ENCODE peak calls at places on chromosomes 1 and 21, in eight cellular contexts. P is progenitor cell of endocrine pancreas, E is RWPE1, O is choroid plexus epithelial cell, V is upper lobe of right lung, R is cardiac fibroblast, C is fibroblast of mammary gland, L is neural progenitor cell. T is an unnamed sample.

GRCh38 chr1:170674239-170674638 is 10.3 kb downstream of the PRRX1 start:
- DNase-seq in P (no peak), E (no peak), O (no peak), V (no peak), R (peak; percentile 71), C (peak; percentile 94), L (no peak), T (no peak)

GRCh38 chr1:226643167-226643566 is 94.6 kb downstream of the STUM start:
- DNase-seq in P (no peak), E (peak; percentile 99), O (peak; percentile 76), V (peak; percentile 77), R (peak; percentile 46), C (peak; percentile 84), L (no peak), T (peak; percentile 95)

GRCh38 chr1:21496886-21497285 is 12.3 kb upstream of the ALPL start:
- DNase-seq in P (no peak), E (no peak), O (no peak), V (no peak), R (no peak), C (no peak), L (no peak), T (no peak)

GRCh38 chr1:236492378-236492777 is 31.4 kb upstream of the LGALS8 start:
- DNase-seq in P (no peak), E (no peak), O (no peak), V (no peak), R (no peak), C (no peak), L (no peak), T (no peak)

GRCh38 chr1:164771568-164772350 is 212.8 kb downstream of the PBX1 start:
- DNase-seq in P (no peak), E (peak; percentile 74), O (peak; percentile 83), V (no peak), R (peak; percentile 77), C (peak; percentile 81), L (no peak), T (peak; percentile 56)

GRCh38 chr1:119266386-119266785 is 102.2 kb upstream of the HAO2 start:
- DNase-seq in P (no peak), E (no peak), O (no peak), V (no peak), R (no peak), C (no peak), L (no peak), T (no peak)

GRCh38 chr1:94036721-94037120 is 84.2 kb downstream of the ABCA4 start:
- DNase-seq in P (no peak), E (no peak), O (peak; percentile 95), V (no peak), R (peak; percentile 93), C (peak; percentile 70), L (no peak), T (peak; percentile 65)

GRCh38 chr1:94980049-94980908 is 53.4 kb upstream of the CNN3 start:
- DNase-seq in P (no peak), E (no peak), O (peak; percentile 73), V (no peak), R (peak; percentile 31), C (peak; percentile 72), L (no peak), T (no peak)

GRCh38 chr1:217627431-217627830 is 3.5 kb downstream of the GPATCH2 start:
- DNase-seq in P (no peak), E (no peak), O (no peak), V (no peak), R (no peak), C (no peak), L (no peak), T (no peak)

GRCh38 chr21:38859852-38860251 is 54.1 kb downstream of the ETS2 start:
- DNase-seq in P (no peak), E (peak; percentile 17), O (no peak), V (no peak), R (no peak), C (peak; percentile 50), L (no peak), T (no peak)

GRCh38 chr1:109628540-109629321 is 9.1 kb downstream of the AMPD2 start:
- DNase-seq in P (no peak), E (peak; percentile 21), O (peak; percentile 56), V (no peak), R (no peak), C (peak; percentile 51), L (no peak), T (no peak)

GRCh38 chr1:109629372-109630030 is 9.9 kb downstream of the AMPD2 start:
- DNase-seq in P (no peak), E (no peak), O (no peak), V (no peak), R (no peak), C (no peak), L (no peak), T (no peak)

GRCh38 chr1:109631513-109632260 is 12.1 kb downstream of the AMPD2 start:
- DNase-seq in P (no peak), E (no peak), O (no peak), V (no peak), R (no peak), C (no peak), L (no peak), T (no peak)

GRCh38 chr1:109630881-109631512 is 11.4 kb downstream of the AMPD2 start:
- DNase-seq in P (no peak), E (no peak), O (no peak), V (no peak), R (no peak), C (no peak), L (no peak), T (no peak)

DNA sequence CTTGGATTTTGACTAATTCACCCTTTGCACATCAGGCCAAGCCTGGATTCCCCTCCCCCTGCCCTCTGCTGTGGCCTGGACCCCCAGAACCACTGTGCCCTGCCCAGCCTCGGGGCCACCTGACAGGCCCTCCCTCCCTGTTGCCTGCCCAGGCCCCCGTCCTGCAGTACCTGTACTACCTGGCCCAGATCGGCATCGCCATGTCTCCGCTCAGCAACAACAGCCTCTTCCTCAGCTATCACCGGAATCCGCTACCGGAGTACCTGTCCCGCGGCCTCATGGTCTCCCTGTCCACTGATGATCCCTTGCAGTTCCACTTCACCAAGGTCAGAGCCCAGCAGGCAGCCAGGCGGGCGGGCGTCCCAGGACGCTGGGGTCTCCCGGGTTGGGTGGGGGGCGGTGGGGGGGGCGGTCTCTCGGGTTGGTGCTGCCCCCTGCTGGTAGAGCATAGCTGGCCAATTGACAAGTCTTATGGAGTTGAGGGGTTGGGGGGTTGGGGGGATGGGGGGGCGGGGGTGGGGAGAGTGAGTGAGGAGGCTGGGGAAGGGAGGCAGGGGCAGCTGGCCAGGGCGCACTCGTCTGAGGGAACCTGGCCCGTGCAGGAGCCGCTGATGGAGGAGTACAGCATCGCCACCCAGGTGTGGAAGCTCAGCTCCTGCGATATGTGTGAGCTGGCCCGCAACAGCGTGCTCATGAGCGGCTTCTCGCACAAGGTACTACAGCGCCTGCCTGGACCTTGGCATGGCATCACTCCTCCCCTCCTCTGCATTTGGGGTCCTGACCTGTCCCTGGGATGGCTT is 10.6 kb downstream of the AMPD2 start:
- DNase-seq in P (no peak), E (peak; percentile 27), O (no peak), V (no peak), R (no peak), C (no peak), L (peak; percentile 53), T (no peak)
- TF ChIP-seq CTCF in P (peak; percentile 40), E (peak; percentile 39), O (peak; percentile 35), V (peak; percentile 37), R (peak; percentile 8), C (peak; percentile 5), L (peak; percentile 58), T (peak; percentile 47)

DNA sequence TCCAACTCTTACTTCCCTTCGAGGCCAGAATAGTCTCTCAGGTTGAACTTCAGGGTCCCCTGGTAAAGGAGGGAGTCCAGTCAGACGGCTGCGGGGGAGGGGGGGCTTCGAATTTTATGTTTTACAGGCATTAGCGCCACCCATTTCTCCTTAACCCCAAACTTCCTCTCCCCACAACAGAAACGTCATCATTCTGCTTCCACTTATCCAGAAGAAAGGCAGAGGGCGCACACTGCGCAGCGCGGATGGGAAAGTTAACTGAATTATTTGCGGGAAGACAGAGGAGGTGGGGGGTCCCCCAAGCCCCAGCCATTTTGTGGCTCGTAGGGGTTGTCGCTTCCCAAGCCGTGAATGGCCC is 529 bp upstream of the PRMT2 start:
- DNase-seq in P (no peak), E (peak; percentile 69), O (peak; percentile 92), V (no peak), R (peak; percentile 91), C (peak; percentile 82), L (peak; percentile 86), T (peak; percentile 66)
- TF ChIP-seq CTCF in P (peak; percentile 21), E (no peak), O (peak; percentile 48), V (peak; percentile 29), R (no peak), C (no peak), L (peak; percentile 31), T (no peak)

GRCh38 chr1:108316545-108316944 is 72.7 kb upstream of the NBPF4 start:
- DNase-seq in P (no peak), E (no peak), O (peak; percentile 9), V (no peak), R (peak; percentile 25), C (peak; percentile 15), L (peak; percentile 31), T (peak; percentile 29)
- TF ChIP-seq CTCF in P (peak; percentile 36), E (peak; percentile 13), O (peak; percentile 36), V (no peak), R (peak; percentile 36), C (peak; percentile 32), L (peak; percentile 56), T (peak; percentile 36)

GRCh38 chr1:43143441-43143888 is 28.6 kb downstream of the EBNA1BP2 start:
- DNase-seq in P (no peak), E (no peak), O (peak; percentile 20), V (no peak), R (no peak), C (no peak), L (peak; percentile 60), T (peak; percentile 34)
- TF ChIP-seq CTCF in P (peak; percentile 35), E (no peak), O (peak; percentile 43), V (peak; percentile 9), R (peak; percentile 32), C (peak; percentile 36), L (peak; percentile 68), T (peak; percentile 12)

DNA sequence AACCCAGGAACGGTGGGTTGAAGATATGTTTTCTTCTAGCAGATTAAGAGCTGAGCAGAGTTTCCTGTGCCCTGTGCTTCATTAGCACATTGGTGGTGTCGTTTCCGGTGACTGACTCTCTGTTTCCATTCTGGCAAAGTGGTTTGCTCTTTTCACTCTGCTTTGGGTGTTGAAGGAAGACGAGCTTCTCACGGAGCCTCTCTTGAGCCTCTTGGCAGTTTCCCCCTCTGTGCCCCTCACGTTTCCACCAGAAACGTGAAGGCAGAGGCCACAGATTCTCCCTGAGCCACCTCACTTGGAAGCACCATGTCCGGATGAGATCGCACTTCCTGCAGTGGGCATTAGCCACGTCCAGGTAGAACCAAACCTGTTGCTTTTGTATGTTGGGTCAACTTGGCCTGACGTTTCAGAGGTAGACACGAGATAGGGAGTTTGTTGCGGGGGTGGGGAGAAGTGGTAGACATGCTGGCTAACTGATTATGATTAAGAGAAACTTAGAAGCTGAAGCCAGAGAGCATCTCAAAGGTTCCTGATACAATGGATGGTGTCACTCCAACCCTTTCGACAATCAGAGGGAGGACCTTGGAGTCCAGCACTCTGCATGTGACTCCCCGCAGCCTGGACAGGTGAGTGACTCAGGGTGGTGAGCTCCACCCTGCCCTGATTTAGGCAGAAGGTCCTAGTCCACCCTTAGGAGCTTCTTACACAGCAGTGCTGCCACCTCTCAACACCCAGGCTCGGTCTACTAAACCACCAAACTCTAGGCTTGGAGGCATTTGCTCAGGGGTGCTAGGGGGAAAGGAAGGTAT is at the start of gene LAX1:
- DNase-seq in P (no peak), E (no peak), O (no peak), V (peak; percentile 41), R (no peak), C (no peak), L (no peak), T (no peak)
- TF ChIP-seq CTCF in P (no peak), E (no peak), O (no peak), V (no peak), R (no peak), C (no peak), L (no peak), T (no peak)

GRCh38 chr1:1842360-1843146 is 48.3 kb downstream of the GNB1 start:
- DNase-seq in P (no peak), E (no peak), O (no peak), V (no peak), R (no peak), C (no peak), L (no peak), T (no peak)
- TF ChIP-seq CTCF in P (no peak), E (no peak), O (no peak), V (peak; percentile 0), R (no peak), C (no peak), L (no peak), T (no peak)